ENCODE peak calls at places on chromosomes 6 and 20, in seven cellular contexts. One of them, this sample, is unnamed.

GRCh38 chr6:125974214-125974866 is 12.0 kb upstream of the TRMT11 start:
- DNase-seq in NCI-H1092: no peak
- DNase-seq in type B pancreatic cell: no peak
- DNase-seq in occipital lobe: no peak
- DNase-seq in left lobe of liver: no peak
- DNase-seq in foreskin melanocyte: no peak
- DNase-seq in COR-L47: peak
- DNase-seq in this sample: peak

GRCh38 chr20:57902478-57902877 is 192.7 kb upstream of the PMEPA1 start:
- DNase-seq in foreskin melanocyte: no peak
- DNase-seq in COR-L47: no peak
- DNase-seq in type B pancreatic cell: no peak
- DNase-seq in NCI-H1092: no peak
- DNase-seq in occipital lobe: no peak
- DNase-seq in left lobe of liver: no peak
- DNase-seq in this sample: no peak

GRCh38 chr6:170512249-170512648 is 40.9 kb downstream of the PSMB1 start:
- DNase-seq in occipital lobe: no peak
- DNase-seq in foreskin melanocyte: no peak
- DNase-seq in COR-L47: no peak
- DNase-seq in left lobe of liver: no peak
- DNase-seq in type B pancreatic cell: no peak
- DNase-seq in NCI-H1092: no peak
- DNase-seq in this sample: peak

GRCh38 chr6:3997144-3997770 is 81.7 kb downstream of the FAM217A start:
- DNase-seq in type B pancreatic cell: no peak
- DNase-seq in left lobe of liver: no peak
- DNase-seq in foreskin melanocyte: peak
- DNase-seq in NCI-H1092: no peak
- DNase-seq in COR-L47: no peak
- DNase-seq in occipital lobe: no peak
- DNase-seq in this sample: no peak

GRCh38 chr20:4956200-4956810 is 45.0 kb downstream of the SLC23A2 start:
- DNase-seq in NCI-H1092: peak
- DNase-seq in left lobe of liver: no peak
- DNase-seq in occipital lobe: no peak
- DNase-seq in COR-L47: peak
- DNase-seq in foreskin melanocyte: no peak
- DNase-seq in type B pancreatic cell: no peak
- DNase-seq in this sample: peak

GRCh38 chr20:37396520-37397075 is 50.7 kb downstream of the SRC start:
- DNase-seq in occipital lobe: no peak
- DNase-seq in NCI-H1092: peak
- DNase-seq in COR-L47: no peak
- DNase-seq in foreskin melanocyte: no peak
- DNase-seq in left lobe of liver: no peak
- DNase-seq in type B pancreatic cell: peak
- DNase-seq in this sample: peak

GRCh38 chr20:4370856-4371255 is 350.9 kb upstream of the PRND start:
- DNase-seq in type B pancreatic cell: no peak
- DNase-seq in left lobe of liver: no peak
- DNase-seq in foreskin melanocyte: no peak
- DNase-seq in NCI-H1092: no peak
- DNase-seq in occipital lobe: no peak
- DNase-seq in COR-L47: no peak
- DNase-seq in this sample: no peak

GRCh38 chr6:51529240-51529639 is 558.2 kb downstream of the PKHD1 start:
- DNase-seq in left lobe of liver: no peak
- DNase-seq in type B pancreatic cell: no peak
- DNase-seq in occipital lobe: no peak
- DNase-seq in COR-L47: no peak
- DNase-seq in foreskin melanocyte: no peak
- DNase-seq in NCI-H1092: no peak
- DNase-seq in this sample: no peak

GRCh38 chr6:131958551-131959470 is 7.6 kb upstream of the CCN2 start:
- DNase-seq in NCI-H1092: no peak
- DNase-seq in occipital lobe: no peak
- DNase-seq in left lobe of liver: peak
- DNase-seq in foreskin melanocyte: no peak
- DNase-seq in type B pancreatic cell: no peak
- DNase-seq in COR-L47: no peak
- DNase-seq in this sample: no peak

GRCh38 chr6:33205172-33206026 is 944 bp downstream of the HSD17B8 start:
- DNase-seq in foreskin melanocyte: no peak
- DNase-seq in type B pancreatic cell: no peak
- DNase-seq in occipital lobe: no peak
- DNase-seq in NCI-H1092: no peak
- DNase-seq in left lobe of liver: no peak
- DNase-seq in COR-L47: no peak
- DNase-seq in this sample: no peak

GRCh38 chr20:31845300-31845863 is at the start of gene FOXS1:
- DNase-seq in type B pancreatic cell: peak
- DNase-seq in foreskin melanocyte: no peak
- DNase-seq in occipital lobe: no peak
- DNase-seq in NCI-H1092: no peak
- DNase-seq in COR-L47: no peak
- DNase-seq in left lobe of liver: no peak
- DNase-seq in this sample: no peak

GRCh38 chr6:13536796-13537526 is 37.4 kb upstream of the SIRT5 start:
- DNase-seq in type B pancreatic cell: no peak
- DNase-seq in NCI-H1092: no peak
- DNase-seq in occipital lobe: no peak
- DNase-seq in left lobe of liver: peak
- DNase-seq in COR-L47: no peak
- DNase-seq in foreskin melanocyte: no peak
- DNase-seq in this sample: no peak

GRCh38 chr6:48664850-48665249 is 553.9 kb upstream of the PTCHD4 start:
- DNase-seq in occipital lobe: no peak
- DNase-seq in foreskin melanocyte: no peak
- DNase-seq in left lobe of liver: no peak
- DNase-seq in COR-L47: peak
- DNase-seq in type B pancreatic cell: no peak
- DNase-seq in NCI-H1092: no peak
- DNase-seq in this sample: no peak

GRCh38 chr6:108116781-108117426 is 42.4 kb upstream of the OSTM1 start:
- DNase-seq in foreskin melanocyte: no peak
- DNase-seq in occipital lobe: no peak
- DNase-seq in left lobe of liver: no peak
- DNase-seq in NCI-H1092: no peak
- DNase-seq in COR-L47: no peak
- DNase-seq in type B pancreatic cell: no peak
- DNase-seq in this sample: no peak

GRCh38 chr6:151448623-151449022 is 3.3 kb downstream of the RMND1 start:
- DNase-seq in left lobe of liver: no peak
- DNase-seq in occipital lobe: no peak
- DNase-seq in COR-L47: no peak
- DNase-seq in type B pancreatic cell: no peak
- DNase-seq in foreskin melanocyte: no peak
- DNase-seq in NCI-H1092: no peak
- DNase-seq in this sample: no peak

GRCh38 chr6:25462235-25462897 is 183.2 kb downstream of the CARMIL1 start:
- DNase-seq in left lobe of liver: no peak
- DNase-seq in occipital lobe: no peak
- DNase-seq in NCI-H1092: no peak
- DNase-seq in foreskin melanocyte: no peak
- DNase-seq in type B pancreatic cell: no peak
- DNase-seq in COR-L47: no peak
- DNase-seq in this sample: peak